ENCODE peak calls at places on chromosomes 6 and 20, in four cellular contexts. D is pancreas, Q is AG10803, L is suprapubic skin. H is an unnamed sample.

GRCh38 chr6:137571854-137572253 is 77.7 kb upstream of the OLIG3 start:
- DNase-seq in D (no peak), Q (peak; percentile 6), L (no peak), H (no peak)

GRCh38 chr20:5008743-5009142 is 7.4 kb upstream of the SLC23A2 start:
- DNase-seq in D (no peak), Q (no peak), L (no peak), H (no peak)

GRCh38 chr6:85756982-85757381 is 114.3 kb upstream of the SYNCRIP start:
- DNase-seq in D (no peak), Q (peak; percentile 29), L (no peak), H (no peak)

GRCh38 chr6:22409487-22409886 is 112.7 kb upstream of the PRL start:
- DNase-seq in D (no peak), Q (peak; percentile 3), L (no peak), H (no peak)

GRCh38 chr20:20780127-20780822 is 67.8 kb upstream of the RALGAPA2 start:
- DNase-seq in D (no peak), Q (peak; percentile 13), L (peak; percentile 89), H (no peak)

GRCh38 chr6:149080511-149080910 is 237.0 kb upstream of the TAB2 start:
- DNase-seq in D (no peak), Q (peak; percentile 76), L (no peak), H (no peak)

GRCh38 chr6:89138173-89138572 is 7.7 kb upstream of the PM20D2 start:
- DNase-seq in D (no peak), Q (no peak), L (no peak), H (no peak)

GRCh38 chr20:21968486-21968885 is 263.0 kb downstream of the PAX1 start:
- DNase-seq in D (no peak), Q (no peak), L (no peak), H (no peak)

GRCh38 chr6:133741375-133741861 is 147.5 kb upstream of the TCF21 start:
- DNase-seq in D (no peak), Q (peak; percentile 58), L (no peak), H (no peak)

GRCh38 chr6:131015630-131016263 is 47.3 kb downstream of the EPB41L2 start:
- DNase-seq in D (no peak), Q (peak; percentile 79), L (no peak), H (no peak)

GRCh38 chr6:33613794-33614166 is 7.3 kb upstream of the ITPR3 start:
- DNase-seq in D (no peak), Q (peak; percentile 93), L (peak; percentile 78), H (no peak)

GRCh38 chr6:160036331-160036695 is 67.4 kb downstream of the IGF2R start:
- DNase-seq in D (no peak), Q (no peak), L (no peak), H (no peak)

GRCh38 chr20:21339499-21339898 is 36.4 kb downstream of the XRN2 start:
- DNase-seq in D (no peak), Q (no peak), L (no peak), H (no peak)

GRCh38 chr6:149190228-149190831 is 127.2 kb upstream of the TAB2 start:
- DNase-seq in D (no peak), Q (no peak), L (no peak), H (no peak)

GRCh38 chr20:45905505-45906079 is 6.4 kb downstream of the PLTP start:
- DNase-seq in D (no peak), Q (peak; percentile 68), L (no peak), H (no peak)

GRCh38 chr6:150207931-150208570 is 65.2 kb downstream of the PPP1R14C start:
- DNase-seq in D (no peak), Q (peak; percentile 50), L (no peak), H (no peak)

GRCh38 chr20:41998539-41999341 is 380.6 kb upstream of the CHD6 start:
- DNase-seq in D (no peak), Q (no peak), L (no peak), H (no peak)

GRCh38 chr20:2130668-2131067 is 29.0 kb downstream of the STK35 start:
- DNase-seq in D (no peak), Q (no peak), L (no peak), H (no peak)

GRCh38 chr6:158666637-158667359 is 16.9 kb downstream of the SYTL3 start:
- DNase-seq in D (no peak), Q (peak; percentile 93), L (no peak), H (no peak)

GRCh38 chr20:41261260-41261659 is 56.3 kb downstream of the ZHX3 start:
- DNase-seq in D (no peak), Q (no peak), L (no peak), H (no peak)

GRCh38 chr6:170089937-170090335 is 200.9 kb downstream of the DLL1 start:
- DNase-seq in D (peak; percentile 40), Q (no peak), L (peak; percentile 52), H (no peak)

GRCh38 chr6:170088349-170088951 is 202.4 kb downstream of the DLL1 start:
- DNase-seq in D (peak; percentile 60), Q (no peak), L (peak; percentile 78), H (peak; percentile 84)

GRCh38 chr6:170091000-170091638 is 199.8 kb downstream of the DLL1 start:
- DNase-seq in D (peak; percentile 36), Q (no peak), L (peak; percentile 63), H (peak; percentile 81)

GRCh38 chr6:170091639-170092579 is 199.0 kb downstream of the DLL1 start:
- DNase-seq in D (peak; percentile 37), Q (no peak), L (peak; percentile 35), H (peak; percentile 67)

DNA sequence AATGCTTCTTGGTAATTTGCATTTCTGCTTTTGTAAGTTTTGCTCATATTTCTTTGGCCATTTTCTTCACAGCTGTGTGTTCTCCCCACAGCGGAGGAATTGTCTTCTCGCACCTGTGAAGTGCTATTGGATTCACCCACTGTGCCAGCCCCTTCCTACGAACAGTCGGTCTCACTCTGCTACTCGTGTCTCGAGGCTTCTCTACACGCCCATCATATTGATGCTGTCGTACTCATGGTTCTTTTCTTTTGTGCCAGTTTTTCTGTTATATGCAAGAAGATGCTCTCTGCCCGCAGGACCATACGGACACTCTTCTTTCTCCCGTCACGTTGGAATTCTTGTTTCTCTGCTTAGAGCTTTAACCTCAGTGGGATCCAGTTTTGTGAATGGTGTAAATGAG is 200.3 kb downstream of the DLL1 start:
- DNase-seq in D (no peak), Q (no peak), L (no peak), H (no peak)
- TF ChIP-seq CTCF in D (no peak), Q (no peak), L (no peak), H (no peak)

GRCh38 chr20:34628026-34628425 is 48.9 kb downstream of the PIGU start:
- DNase-seq in D (no peak), Q (no peak), L (no peak), H (no peak)
- TF ChIP-seq CTCF in D (no peak), Q (no peak), L (no peak), H (no peak)

GRCh38 chr6:53725791-53726575 is 60.4 kb upstream of the KLHL31 start:
- DNase-seq in D (peak; percentile 92), Q (peak; percentile 64), L (peak; percentile 85), H (peak; percentile 91)
- TF ChIP-seq CTCF in D (peak; percentile 98), Q (peak; percentile 92), L (peak; percentile 87), H (peak; percentile 98)

GRCh38 chr6:99612551-99613397 is 6.1 kb downstream of the PRDM13 start:
- DNase-seq in D (no peak), Q (no peak), L (no peak), H (no peak)

GRCh38 chr6:99613705-99614429 is 7.2 kb downstream of the PRDM13 start:
- DNase-seq in D (peak; percentile 68), Q (no peak), L (no peak), H (no peak)

GRCh38 chr6:99611148-99611547 is 4.5 kb downstream of the PRDM13 start:
- DNase-seq in D (no peak), Q (no peak), L (no peak), H (no peak)

GRCh38 chr6:99614430-99615161 is 8.0 kb downstream of the PRDM13 start:
- DNase-seq in D (peak; percentile 68), Q (no peak), L (no peak), H (no peak)

GRCh38 chr6:99613398-99613704 is 6.7 kb downstream of the PRDM13 start:
- DNase-seq in D (peak; percentile 81), Q (peak; percentile 20), L (no peak), H (no peak)
- TF ChIP-seq CTCF in D (no peak), Q (peak; percentile 23), L (no peak), H (peak; percentile 69)

DNA sequence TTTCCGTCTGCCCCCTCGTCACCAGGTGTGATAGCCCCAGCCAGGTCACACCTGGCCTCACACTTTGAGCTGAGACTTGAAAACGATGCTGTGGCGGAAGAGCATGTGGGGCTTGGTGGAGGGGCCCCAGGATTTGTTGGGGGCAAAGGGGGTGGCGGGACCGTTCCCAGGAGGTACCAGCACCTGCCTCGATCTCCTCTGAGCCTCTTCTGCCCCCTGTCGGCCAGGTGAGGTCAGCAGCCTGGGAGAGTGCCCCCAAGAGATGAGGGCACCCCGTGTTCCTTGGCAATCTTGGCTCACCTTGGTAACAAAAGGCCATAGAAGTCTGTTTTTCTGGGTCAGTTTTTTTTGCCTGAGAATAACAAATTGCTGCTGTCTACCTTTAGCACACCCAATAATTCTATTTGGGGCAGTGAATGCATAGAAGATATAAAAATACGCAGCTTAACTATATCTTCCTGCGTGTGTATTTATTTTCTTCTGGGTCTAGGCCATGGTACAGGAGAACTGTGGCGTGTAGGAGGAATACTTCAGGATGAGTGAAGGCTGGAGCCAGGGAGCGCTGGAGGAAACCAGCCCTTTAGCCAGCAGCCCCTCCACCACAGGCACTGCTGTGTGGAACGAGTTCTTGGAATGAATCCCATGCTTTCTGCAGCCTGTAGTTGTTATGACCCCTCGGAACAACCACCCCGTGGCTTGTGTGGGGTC is 25.2 kb downstream of the SPATA2 start:
- DNase-seq in D (peak; percentile 75), Q (no peak), L (no peak), H (no peak)
- TF ChIP-seq CTCF in D (peak; percentile 40), Q (no peak), L (no peak), H (no peak)

DNA sequence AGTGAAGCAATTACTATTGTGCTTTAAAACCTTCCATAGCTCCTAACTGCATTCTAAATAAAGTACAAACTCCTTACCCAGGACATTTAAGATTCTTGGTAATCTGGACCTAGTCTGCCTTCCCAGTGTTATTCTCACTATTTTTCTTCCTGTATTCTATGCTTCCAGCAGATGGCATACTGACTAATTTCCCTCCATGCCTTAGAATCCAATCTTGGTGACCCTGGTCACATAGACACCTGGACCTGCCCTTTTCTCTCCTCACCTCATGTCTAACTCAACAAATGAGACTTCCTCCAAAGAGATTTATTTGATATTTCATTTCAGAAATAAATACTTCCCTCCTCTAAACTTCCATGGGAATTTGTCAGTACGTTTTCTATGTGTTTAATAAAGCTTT is 25.8 kb downstream of the ROS1 start:
- DNase-seq in D (no peak), Q (no peak), L (no peak), H (no peak)
- TF ChIP-seq CTCF in D (no peak), Q (peak; percentile 53), L (no peak), H (peak; percentile 52)

GRCh38 chr6:82331031-82331773 is 32.4 kb upstream of the TPBG start:
- DNase-seq in D (no peak), Q (peak; percentile 81), L (no peak), H (no peak)
- TF ChIP-seq CTCF in D (no peak), Q (peak; percentile 69), L (no peak), H (peak; percentile 52)

DNA sequence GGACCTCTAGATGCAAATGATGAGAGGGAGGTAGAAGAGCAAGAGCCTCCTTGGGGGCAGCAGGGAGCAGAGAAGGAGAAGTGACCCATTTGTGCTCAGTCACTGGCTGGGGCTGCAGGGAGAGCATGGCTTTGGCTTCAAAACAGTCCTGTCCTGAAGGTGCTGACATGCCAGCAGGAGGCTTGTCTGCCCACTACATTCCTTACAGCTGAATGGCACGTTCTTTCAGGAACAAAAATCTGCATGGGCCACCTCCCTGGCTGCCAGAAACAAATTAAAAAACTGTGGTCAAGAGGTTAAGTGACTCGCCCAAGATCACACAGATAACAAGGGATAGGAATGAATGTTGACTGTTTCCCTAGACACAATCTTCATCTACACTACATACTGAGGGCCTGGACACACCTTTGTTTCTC is 188.8 kb downstream of the HIVEP2 start:
- DNase-seq in D (no peak), Q (peak; percentile 88), L (no peak), H (no peak)
- TF ChIP-seq CTCF in D (no peak), Q (peak; percentile 9), L (no peak), H (no peak)

H was measured in osteocyte.